ENCODE peak calls at places on chromosome 7, in nine cellular contexts. V, C, A, D, M, L, O, U and G are unnamed samples.

GRCh38 chr7:192035-192649 is at the start of gene FAM20C:
- DNase-seq in V (peak; percentile 79), C (no peak), A (peak; percentile 89), D (peak; percentile 89), M (peak; percentile 66), L (peak; percentile 87), O (peak; percentile 77), U (peak; percentile 23), G (peak; percentile 95)

GRCh38 chr7:8724080-8724718 is 290.8 kb downstream of the NXPH1 start:
- DNase-seq in V (peak; percentile 42), C (peak; percentile 20), A (no peak), D (no peak), M (peak; percentile 91), L (peak; percentile 69), O (no peak), U (no peak), G (no peak)

GRCh38 chr7:7228967-7229366 is 46.6 kb downstream of the C1GALT1 start:
- DNase-seq in V (no peak), C (no peak), A (no peak), D (no peak), M (no peak), L (no peak), O (no peak), U (no peak), G (no peak)

GRCh38 chr7:94530114-94530513 is 20.5 kb downstream of the CASD1 start:
- DNase-seq in V (no peak), C (no peak), A (no peak), D (no peak), M (no peak), L (no peak), O (no peak), U (no peak), G (no peak)

GRCh38 chr7:123665896-123666295 is 10.2 kb downstream of the LMOD2 start:
- DNase-seq in V (no peak), C (no peak), A (no peak), D (no peak), M (no peak), L (no peak), O (no peak), U (no peak), G (no peak)

GRCh38 chr7:105854516-105854915 is 21.9 kb downstream of the ATXN7L1 start:
- DNase-seq in V (no peak), C (no peak), A (no peak), D (no peak), M (no peak), L (no peak), O (no peak), U (no peak), G (no peak)

GRCh38 chr7:69896100-69896499 is 297.8 kb downstream of the AUTS2 start:
- DNase-seq in V (no peak), C (no peak), A (no peak), D (no peak), M (no peak), L (no peak), O (no peak), U (no peak), G (no peak)

GRCh38 chr7:150368884-150369739 is 490 bp downstream of the REPIN1 start:
- DNase-seq in V (peak; percentile 67), C (no peak), A (peak; percentile 71), D (peak; percentile 75), M (peak; percentile 94), L (peak; percentile 82), O (peak; percentile 56), U (peak; percentile 24), G (peak; percentile 84)

GRCh38 chr7:28984631-28985030 is 26.5 kb upstream of the TRIL start:
- DNase-seq in V (peak; percentile 31), C (no peak), A (peak; percentile 46), D (peak; percentile 59), M (peak; percentile 49), L (peak; percentile 51), O (peak; percentile 73), U (no peak), G (no peak)

GRCh38 chr7:158699341-158699740 is 5.3 kb downstream of the NCAPG2 start:
- DNase-seq in V (no peak), C (no peak), A (no peak), D (no peak), M (no peak), L (no peak), O (no peak), U (no peak), G (no peak)

GRCh38 chr7:44727346-44728262 is 21.0 kb upstream of the ZMIZ2 start:
- DNase-seq in V (no peak), C (no peak), A (no peak), D (no peak), M (no peak), L (no peak), O (no peak), U (no peak), G (no peak)

GRCh38 chr7:6164010-6164409 is 108.4 kb downstream of the CYTH3 start:
- DNase-seq in V (no peak), C (no peak), A (no peak), D (no peak), M (no peak), L (peak; percentile 37), O (no peak), U (no peak), G (no peak)

GRCh38 chr7:83055197-83055596 is 107.5 kb downstream of the PCLO start:
- DNase-seq in V (no peak), C (no peak), A (no peak), D (no peak), M (no peak), L (no peak), O (no peak), U (no peak), G (no peak)

GRCh38 chr7:96167424-96167823 is 154.5 kb downstream of the SLC25A13 start:
- DNase-seq in V (no peak), C (no peak), A (no peak), D (no peak), M (no peak), L (no peak), O (no peak), U (no peak), G (no peak)

GRCh38 chr7:114085592-114086490 is 167.0 kb upstream of the PPP1R3A start:
- DNase-seq in V (peak; percentile 95), C (no peak), A (peak; percentile 74), D (peak; percentile 86), M (peak; percentile 87), L (peak; percentile 88), O (peak; percentile 90), U (peak; percentile 64), G (peak; percentile 89)

GRCh38 chr7:16543456-16543855 is 16.8 kb downstream of the LRRC72 start:
- DNase-seq in V (no peak), C (no peak), A (no peak), D (no peak), M (no peak), L (no peak), O (no peak), U (no peak), G (no peak)

DNA sequence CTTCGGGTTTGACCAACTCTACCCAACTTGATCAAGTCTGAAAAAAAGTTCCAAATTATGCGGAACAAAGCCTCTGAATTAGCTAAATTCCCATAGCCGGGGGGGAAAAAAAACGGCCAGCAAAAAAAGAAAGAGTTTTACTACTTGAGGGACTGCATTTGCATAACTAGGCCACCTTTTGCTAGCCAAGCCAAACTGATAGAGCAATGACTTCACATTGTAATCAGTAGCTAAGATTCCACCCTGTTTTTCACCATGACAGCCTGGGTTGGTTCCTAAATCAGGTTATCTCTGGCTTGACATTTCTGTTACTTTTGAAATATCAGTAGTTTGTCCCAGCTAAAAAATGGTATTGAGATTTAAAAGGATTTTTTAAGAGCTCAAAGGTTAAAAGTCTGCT is 31.4 kb upstream of the CREB3L2 start:
- DNase-seq in V (no peak), C (no peak), A (no peak), D (no peak), M (no peak), L (no peak), O (no peak), U (no peak), G (no peak)
- H3K4me1 ChIP-seq in V (no peaks in the 10 kb centered on the region), C (no peaks in the 10 kb centered on the region), A (no peaks in the 10 kb centered on the region), D (no peaks in the 10 kb centered on the region), M (peaks cover 35% of the 10 kb centered on the region), L (no peaks in the 10 kb centered on the region), O (no peaks in the 10 kb centered on the region), U (no peaks in the 10 kb centered on the region), G (no peaks in the 10 kb centered on the region)

GRCh38 chr7:87001214-87001613 is 58.2 kb downstream of the ELAPOR2 start:
- DNase-seq in V (no peak), C (no peak), A (no peak), D (no peak), M (no peak), L (no peak), O (no peak), U (no peak), G (no peak)
- H3K27ac ChIP-seq in V (no peak overlapping the region), C (no peak overlapping the region), A (no peak overlapping the region), D (no peak overlapping the region), M (no peak overlapping the region), L (no peak overlapping the region), O (no peak overlapping the region), U (no peak overlapping the region), G (no peak overlapping the region)

DNA sequence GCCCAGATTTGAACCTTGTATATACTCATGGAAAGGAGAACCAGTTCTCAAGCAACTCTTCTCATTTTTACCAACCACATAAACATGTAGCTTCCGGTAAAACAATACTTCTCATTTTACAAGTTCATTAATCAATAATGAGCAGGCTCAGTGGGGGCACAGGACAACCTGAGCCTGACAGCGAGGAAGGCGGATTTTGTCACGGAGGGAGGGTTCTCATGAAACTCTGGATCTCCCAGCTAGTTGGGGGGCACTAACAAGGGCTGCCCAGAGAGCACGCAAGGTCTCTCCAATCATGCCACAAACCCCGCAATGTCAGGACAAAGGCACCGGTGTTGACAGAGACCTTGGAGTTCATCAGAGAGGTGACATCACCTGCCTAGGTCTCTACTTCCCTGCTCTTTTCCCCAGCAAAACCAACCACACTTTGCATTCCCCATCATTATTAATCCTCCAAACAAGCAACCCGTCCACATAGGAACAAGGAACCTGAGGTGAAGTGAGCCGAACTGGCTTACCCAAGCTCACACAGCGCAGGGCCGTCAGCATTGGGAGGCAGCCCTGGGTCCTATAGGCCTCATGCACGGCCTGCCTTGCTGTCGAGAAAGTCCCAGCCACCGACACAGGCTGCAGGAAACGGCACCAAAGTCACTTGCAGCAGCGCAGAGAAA is 192.1 kb upstream of the KLF14 start:
- DNase-seq in V (no peak), C (no peak), A (no peak), D (no peak), M (no peak), L (no peak), O (no peak), U (no peak), G (no peak)
- H3K4me1 ChIP-seq in V (no peaks in the 10 kb centered on the region), C (peaks cover 99% of the 10 kb centered on the region), A (peaks cover 94% of the 10 kb centered on the region), D (peaks cover 80% of the 10 kb centered on the region), M (peaks cover 18% of the 10 kb centered on the region), L (peaks cover 12% of the 10 kb centered on the region), O (no peaks in the 10 kb centered on the region), U (peaks cover 100% of the 10 kb centered on the region), G (peaks cover 55% of the 10 kb centered on the region)

DNA sequence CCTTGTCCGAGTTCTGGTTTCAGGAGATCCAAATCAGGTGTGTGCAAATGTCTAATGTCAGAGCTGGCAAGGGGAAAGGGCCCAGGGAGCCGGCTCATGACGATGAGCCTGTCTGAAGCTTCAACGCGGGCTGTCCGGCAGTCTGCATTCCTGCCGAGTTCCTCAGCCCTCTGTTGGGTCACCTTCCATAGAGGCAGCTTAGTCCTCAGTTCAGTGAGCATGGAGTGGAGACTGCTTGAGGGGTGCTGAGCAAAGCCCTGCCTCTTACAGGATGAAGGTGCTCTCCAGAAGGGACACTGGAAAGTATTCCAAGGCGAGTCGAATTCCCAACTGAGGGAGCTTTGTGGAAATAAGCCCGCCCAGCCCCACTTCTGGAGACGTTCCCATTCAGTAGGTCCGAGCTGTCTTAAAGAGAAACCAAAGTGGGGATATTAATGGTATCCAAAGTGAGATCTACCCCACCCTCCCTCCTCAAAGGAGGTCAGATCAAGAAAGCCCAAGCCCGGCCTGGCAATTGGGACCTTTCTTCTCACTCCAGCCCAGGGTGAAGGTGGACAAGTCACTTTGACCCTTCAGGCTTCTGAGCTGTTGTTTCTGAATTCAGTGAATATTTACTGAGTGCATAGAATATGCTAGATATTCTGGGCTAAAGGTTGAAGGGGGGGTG is 3.3 kb downstream of the EGFR start:
- DNase-seq in V (no peak), C (no peak), A (no peak), D (no peak), M (no peak), L (no peak), O (no peak), U (no peak), G (no peak)
- H3K27ac ChIP-seq in V (no peak overlapping the region), C (peak overlapping the region; percentile 91), A (peak overlapping the region; percentile 96), D (peak overlapping the region; percentile 19), M (no peak overlapping the region), L (peak overlapping the region; percentile 8), O (peak overlapping the region; percentile 95), U (no peak overlapping the region), G (peak overlapping the region; percentile 13)